ENCODE peak calls at places on chromosomes 3 and 15, in four cellular contexts. L is GM12878, K is K562, J is HepG2. C is an unnamed sample.

GRCh38 chr3:69425249-69425648 is 39.4 kb upstream of the FRMD4B start:
- DNase-seq in L (no peak), K (peak), J (peak), C (peak)

GRCh38 chr3:183818041-183818620 is 7.2 kb downstream of the MAP6D1 start:
- DNase-seq in L (no peak), K (no peak), J (no peak), C (no peak)

GRCh38 chr3:58490860-58491501 is 915 bp upstream of the KCTD6 start:
- DNase-seq in L (no peak), K (no peak), J (no peak), C (no peak)

GRCh38 chr3:191066669-191067068 is 132.4 kb upstream of the OSTN start:
- DNase-seq in L (peak), K (no peak), J (no peak), C (peak)

GRCh38 chr3:86225461-86225860 is 765.5 kb downstream of the VGLL3 start:
- DNase-seq in L (no peak), K (no peak), J (no peak), C (no peak)

GRCh38 chr3:48013288-48013980 is 2.8 kb downstream of the MAP4 start:
- DNase-seq in L (no peak), K (peak), J (peak), C (peak)

GRCh38 chr3:184815046-184815930 is 3.3 kb downstream of the VPS8 start:
- DNase-seq in L (no peak), K (no peak), J (no peak), C (no peak)

GRCh38 chr3:23490459-23490858 is 287.3 kb downstream of the UBE2E2 start:
- DNase-seq in L (no peak), K (no peak), J (no peak), C (no peak)

GRCh38 chr15:40470423-40471104 is at the start of gene CHST14:
- DNase-seq in L (no peak), K (no peak), J (peak), C (peak)

GRCh38 chr15:100052716-100053475 is 288.9 kb downstream of the ADAMTS17 start:
- DNase-seq in L (no peak), K (no peak), J (no peak), C (no peak)

GRCh38 chr3:28598165-28598564 is 249.5 kb upstream of the AZI2 start:
- DNase-seq in L (no peak), K (no peak), J (no peak), C (no peak)

GRCh38 chr3:125212096-125212508 is 446 bp downstream of the SLC12A8 start:
- DNase-seq in L (no peak), K (no peak), J (no peak), C (no peak)

GRCh38 chr3:121961283-121961682 is 60.8 kb downstream of the ILDR1 start:
- DNase-seq in L (no peak), K (no peak), J (no peak), C (no peak)

GRCh38 chr15:38819343-38819858 is 254.8 kb upstream of the RASGRP1 start:
- DNase-seq in L (no peak), K (no peak), J (no peak), C (no peak)

GRCh38 chr3:194540268-194540937 is 53.6 kb upstream of the ATP13A3 start:
- DNase-seq in L (no peak), K (no peak), J (no peak), C (no peak)

GRCh38 chr3:39106281-39107055 is 959 bp downstream of the GORASP1 start:
- DNase-seq in L (no peak), K (no peak), J (no peak), C (no peak)

GRCh38 chr3:43372007-43372754 is 85.8 kb downstream of the SNRK start:
- DNase-seq in L (no peak), K (no peak), J (no peak), C (no peak)

GRCh38 chr15:55683366-55683765 is 59.6 kb downstream of the PRTG start:
- DNase-seq in L (no peak), K (no peak), J (no peak), C (no peak)

GRCh38 chr15:87756072-87756471 is 500.5 kb downstream of the NTRK3 start:
- DNase-seq in L (no peak), K (no peak), J (no peak), C (no peak)

GRCh38 chr3:48472923-48473616 is 26.5 kb downstream of the ATRIP start:
- DNase-seq in L (peak), K (peak), J (peak), C (peak)

GRCh38 chr15:100330221-100330620 is 11.6 kb downstream of the ADAMTS17 start:
- DNase-seq in L (no peak), K (no peak), J (no peak), C (no peak)

GRCh38 chr15:41116872-41117242 is 777 bp upstream of the INO80 start:
- DNase-seq in L (no peak), K (no peak), J (no peak), C (no peak)

GRCh38 chr3:117217355-117217754 is 507.8 kb downstream of the TUSC7 start:
- DNase-seq in L (no peak), K (no peak), J (no peak), C (no peak)

GRCh38 chr3:50493086-50493485 is 10.3 kb downstream of the CACNA2D2 start:
- DNase-seq in L (no peak), K (peak), J (no peak), C (no peak)

GRCh38 chr15:39602143-39602542 is 21.3 kb downstream of the THBS1 start:
- DNase-seq in L (no peak), K (no peak), J (peak), C (no peak)

GRCh38 chr3:44114142-44114541 is 127.5 kb upstream of the TOPAZ1 start:
- DNase-seq in L (no peak), K (peak), J (peak), C (no peak)

GRCh38 chr3:21059409-21059808 is 691.6 kb downstream of the ZNF385D start:
- DNase-seq in L (no peak), K (no peak), J (no peak), C (no peak)

GRCh38 chr3:138399766-138400165 is 34.6 kb upstream of the ESYT3 start:
- DNase-seq in L (no peak), K (no peak), J (peak), C (no peak)

GRCh38 chr3:138396752-138397410 is 37.5 kb upstream of the ESYT3 start:
- DNase-seq in L (no peak), K (no peak), J (no peak), C (no peak)

GRCh38 chr3:138395865-138396751 is 38.3 kb upstream of the ESYT3 start:
- DNase-seq in L (no peak), K (no peak), J (no peak), C (no peak)

GRCh38 chr3:138398791-138399575 is 35.4 kb upstream of the ESYT3 start:
- DNase-seq in L (no peak), K (no peak), J (peak), C (no peak)

DNA sequence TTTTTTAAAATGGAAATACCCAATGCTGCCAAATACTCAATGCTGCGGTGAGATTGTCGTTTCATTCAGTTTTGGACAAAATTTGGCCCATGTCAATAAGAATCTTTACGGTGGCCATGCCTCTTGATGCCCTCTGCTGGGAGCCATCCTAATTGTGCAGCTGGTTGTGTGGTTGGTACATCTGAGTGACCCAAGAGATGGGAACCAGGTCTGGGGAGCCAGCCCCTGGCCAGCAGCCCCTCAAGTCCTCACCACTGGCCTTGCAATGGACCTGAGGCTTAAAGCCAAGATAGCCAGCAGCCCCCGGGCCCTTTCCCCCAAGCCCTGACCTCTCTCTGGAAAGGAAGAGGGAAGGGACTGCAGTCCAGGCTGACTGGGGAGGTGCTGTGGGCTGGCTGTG is 36.4 kb upstream of the ESYT3 start:
- DNase-seq in L (no peak), K (no peak), J (no peak), C (no peak)
- TF ChIP-seq HDAC2 in L (no peak), K (no peak), J (no peak), C (no peak)

GRCh38 chr15:67731112-67731761 is 94.1 kb upstream of the SKOR1 start:
- DNase-seq in L (no peak), K (no peak), J (no peak), C (no peak)
- TF ChIP-seq JUNB in L (no peak), K (no peak), J (no peak), C (no peak)

GRCh38 chr15:37111427-37111717 is 11.0 kb upstream of the MEIS2 start:
- DNase-seq in L (no peak), K (no peak), J (no peak), C (no peak)

GRCh38 chr15:37107754-37108724 is 7.7 kb upstream of the MEIS2 start:
- DNase-seq in L (no peak), K (no peak), J (no peak), C (no peak)

GRCh38 chr15:37109952-37110630 is 9.7 kb upstream of the MEIS2 start:
- DNase-seq in L (no peak), K (no peak), J (no peak), C (no peak)

GRCh38 chr15:37108725-37109124 is 8.4 kb upstream of the MEIS2 start:
- DNase-seq in L (no peak), K (no peak), J (no peak), C (no peak)

GRCh38 chr15:37109151-37109912 is 9.0 kb upstream of the MEIS2 start:
- DNase-seq in L (no peak), K (no peak), J (no peak), C (no peak)
- TF ChIP-seq ESRRA in L (no peak), K (no peak), J (no peak), C (no peak)

GRCh38 chr15:62853833-62854210 is 188.7 kb upstream of the TPM1 start:
- DNase-seq in L (no peak), K (no peak), J (peak), C (no peak)
- TF ChIP-seq HDAC2 in L (no peak), K (no peak), J (no peak), C (no peak)

GRCh38 chr3:126519506-126520455 is 2.2 kb upstream of the UROC1 start:
- DNase-seq in L (no peak), K (no peak), J (peak), C (no peak)
- TF ChIP-seq JUNB in L (no peak), K (no peak), J (no peak), C (no peak)

DNA sequence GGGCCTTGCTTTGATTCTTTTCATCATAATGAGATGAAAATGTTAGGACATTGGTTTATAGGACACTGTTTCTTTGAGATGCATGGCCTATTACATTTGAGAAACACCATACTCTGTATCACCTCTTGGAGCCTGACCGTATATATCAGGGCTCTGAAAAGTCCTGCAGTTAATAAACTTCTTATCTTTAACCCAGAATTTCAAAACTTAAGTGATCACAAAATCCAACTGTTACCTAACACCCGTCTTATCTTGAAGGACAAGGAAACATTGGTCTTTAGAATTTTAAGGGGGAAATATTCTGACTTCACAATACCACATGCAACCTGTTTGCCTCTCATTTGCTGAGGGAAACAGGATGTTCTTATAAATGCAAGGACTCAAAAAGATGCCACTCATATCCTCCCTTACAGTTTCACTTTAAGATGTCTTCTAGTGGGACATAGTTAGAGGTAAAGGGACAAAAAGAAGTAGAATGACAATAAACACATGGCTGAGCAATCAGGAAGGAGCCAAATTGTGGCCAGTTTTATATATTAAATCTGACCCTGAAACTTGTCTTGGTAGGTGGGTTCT is 67.8 kb downstream of the CRTC3 start:
- DNase-seq in L (peak), K (no peak), J (no peak), C (no peak)
- TF ChIP-seq ESRRA in L (no peak), K (no peak), J (no peak), C (no peak)

GRCh38 chr3:168618827-168619226 is 523.1 kb upstream of the GOLIM4 start:
- DNase-seq in L (no peak), K (no peak), J (no peak), C (no peak)

GRCh38 chr3:168620854-168621253 is 525.1 kb upstream of the GOLIM4 start:
- DNase-seq in L (no peak), K (no peak), J (peak), C (peak)

GRCh38 chr3:168615489-168616020 is 519.8 kb upstream of the GOLIM4 start:
- DNase-seq in L (no peak), K (no peak), J (no peak), C (no peak)

GRCh38 chr3:168622795-168623194 is 527.1 kb upstream of the GOLIM4 start:
- DNase-seq in L (no peak), K (no peak), J (no peak), C (no peak)

GRCh38 chr3:168616901-168617300 is 521.2 kb upstream of the GOLIM4 start:
- DNase-seq in L (no peak), K (no peak), J (no peak), C (no peak)
- TF ChIP-seq HDAC2 in L (no peak), K (no peak), J (no peak), C (no peak)

C was measured in A549.